ENCODE peak calls at places on chromosomes 3 and 15, in eight cellular contexts. W is mesendoderm, Z is GM23248, F is kidney, A is mammary epithelial cell, N is fibroblast of lung, K is NT2/D1, P is PC-3. L is an unnamed sample.

GRCh38 chr3:176737480-176738147 is 459.7 kb downstream of the TBL1XR1 start:
- DNase-seq in W (no peak), Z (no peak), F (no peak), A (no peak), N (no peak), K (no peak), P (no peak), L (no peak)

GRCh38 chr3:144771401-144771870 is 799.8 kb downstream of the DIPK2A start:
- DNase-seq in W (no peak), Z (peak), F (no peak), A (no peak), N (no peak), K (no peak), P (no peak), L (no peak)

GRCh38 chr15:83178869-83179325 is 28.7 kb downstream of the HDGFL3 start:
- DNase-seq in W (peak), Z (no peak), F (no peak), A (no peak), N (no peak), K (no peak), P (no peak), L (no peak)

GRCh38 chr3:104584702-104585101 is 782.0 kb upstream of the ALCAM start:
- DNase-seq in W (no peak), Z (no peak), F (no peak), A (no peak), N (peak), K (no peak), P (no peak), L (no peak)

GRCh38 chr3:173502983-173503568 is 105.5 kb downstream of the NLGN1 start:
- DNase-seq in W (no peak), Z (peak), F (no peak), A (no peak), N (peak), K (no peak), P (no peak), L (no peak)

GRCh38 chr15:22988811-22989210 is 8.6 kb upstream of the CYFIP1 start:
- DNase-seq in W (peak), Z (no peak), F (no peak), A (no peak), N (no peak), K (no peak), P (no peak), L (no peak)

GRCh38 chr3:123586966-123587365 is 2.1 kb upstream of the HACD2 start:
- DNase-seq in W (peak), Z (peak), F (no peak), A (peak), N (peak), K (no peak), P (no peak), L (no peak)

GRCh38 chr15:63803106-63803886 is 30.5 kb downstream of the HERC1 start:
- DNase-seq in W (no peak), Z (no peak), F (no peak), A (peak), N (peak), K (no peak), P (no peak), L (no peak)

GRCh38 chr3:172087827-172088580 is 48.6 kb downstream of the FNDC3B start:
- DNase-seq in W (no peak), Z (no peak), F (no peak), A (peak), N (peak), K (no peak), P (no peak), L (no peak)

GRCh38 chr3:148379763-148380162 is 317.9 kb upstream of the AGTR1 start:
- DNase-seq in W (peak), Z (peak), F (no peak), A (peak), N (peak), K (peak), P (peak), L (no peak)

GRCh38 chr3:181868576-181868975 is 156.9 kb downstream of the SOX2 start:
- DNase-seq in W (peak), Z (no peak), F (no peak), A (no peak), N (no peak), K (no peak), P (no peak), L (no peak)

GRCh38 chr15:84654689-84655453 is 788 bp upstream of the WDR73 start:
- DNase-seq in W (peak), Z (peak), F (peak), A (peak), N (peak), K (peak), P (peak), L (no peak)

GRCh38 chr3:188316021-188316722 is 162.2 kb downstream of the LPP start:
- DNase-seq in W (no peak), Z (peak), F (no peak), A (no peak), N (no peak), K (no peak), P (no peak), L (no peak)

GRCh38 chr3:11558918-11559815 is 84.5 kb downstream of the VGLL4 start:
- DNase-seq in W (no peak), Z (no peak), F (peak), A (no peak), N (no peak), K (no peak), P (no peak), L (no peak)

GRCh38 chr3:98038876-98039275 is 3.8 kb upstream of the GABRR3 start:
- DNase-seq in W (no peak), Z (no peak), F (no peak), A (no peak), N (no peak), K (no peak), P (no peak), L (no peak)

GRCh38 chr15:63023351-63023945 is 19.1 kb upstream of the TPM1 start:
- DNase-seq in W (no peak), Z (peak), F (no peak), A (peak), N (peak), K (no peak), P (no peak), L (no peak)

GRCh38 chr15:73954188-73955145 is 28.2 kb downstream of the LOXL1 start:
- DNase-seq in W (no peak), Z (no peak), F (peak), A (no peak), N (no peak), K (no peak), P (no peak), L (no peak)

GRCh38 chr3:188468672-188469071 is 314.7 kb downstream of the LPP start:
- DNase-seq in W (no peak), Z (no peak), F (peak), A (no peak), N (peak), K (no peak), P (no peak), L (no peak)

GRCh38 chr3:141231923-141232861 is 567 bp downstream of the PXYLP1 start:
- DNase-seq in W (peak), Z (peak), F (peak), A (peak), N (peak), K (peak), P (peak), L (no peak)

GRCh38 chr15:64947211-64947610 is 35.5 kb downstream of the ANKDD1A start:
- DNase-seq in W (peak), Z (no peak), F (no peak), A (no peak), N (no peak), K (no peak), P (no peak), L (no peak)

GRCh38 chr15:66882251-66883020 is 180.4 kb downstream of the SMAD6 start:
- DNase-seq in W (no peak), Z (peak), F (no peak), A (peak), N (peak), K (no peak), P (peak), L (no peak)

GRCh38 chr3:185824467-185825378 is at the start of gene IGF2BP2:
- DNase-seq in W (peak), Z (peak), F (peak), A (peak), N (peak), K (no peak), P (peak), L (no peak)

GRCh38 chr3:117628896-117629295 is 919.3 kb downstream of the TUSC7 start:
- DNase-seq in W (no peak), Z (peak), F (no peak), A (no peak), N (peak), K (no peak), P (peak), L (no peak)

GRCh38 chr3:13040381-13041074 is 32.7 kb downstream of the IQSEC1 start:
- DNase-seq in W (peak), Z (peak), F (peak), A (no peak), N (no peak), K (peak), P (no peak), L (no peak)

GRCh38 chr15:93121994-93122910 is 33.2 kb upstream of the RGMA start:
- DNase-seq in W (no peak), Z (peak), F (no peak), A (no peak), N (no peak), K (no peak), P (no peak), L (no peak)

GRCh38 chr3:107910713-107911259 is 180.0 kb downstream of the CD47 start:
- DNase-seq in W (no peak), Z (no peak), F (no peak), A (no peak), N (no peak), K (no peak), P (no peak), L (no peak)

GRCh38 chr3:181948286-181948685 is 236.6 kb downstream of the SOX2 start:
- DNase-seq in W (peak), Z (no peak), F (no peak), A (peak), N (no peak), K (no peak), P (peak), L (no peak)

GRCh38 chr15:75455424-75455981 is 4.0 kb upstream of the SIN3A start:
- DNase-seq in W (peak), Z (peak), F (peak), A (peak), N (peak), K (no peak), P (peak), L (no peak)

GRCh38 chr3:165697910-165698309 is 139.3 kb downstream of the BCHE start:
- DNase-seq in W (no peak), Z (no peak), F (no peak), A (no peak), N (no peak), K (no peak), P (no peak), L (no peak)
- H3K9ac ChIP-seq in W (no peak), Z (no peak), F (no peak), A (no peak), N (no peak), K (no peak), P (no peak), L (no peak)

GRCh38 chr3:197789309-197789708 is 1.7 kb upstream of the LRCH3 start:
- DNase-seq in W (no peak), Z (no peak), F (no peak), A (no peak), N (no peak), K (no peak), P (peak), L (no peak)

GRCh38 chr3:197793246-197793645 is 2.2 kb downstream of the LRCH3 start:
- DNase-seq in W (peak), Z (peak), F (no peak), A (peak), N (peak), K (no peak), P (peak), L (peak)

GRCh38 chr3:197792019-197792647 is 1.1 kb downstream of the LRCH3 start:
- DNase-seq in W (peak), Z (peak), F (no peak), A (no peak), N (peak), K (no peak), P (peak), L (no peak)

GRCh38 chr3:197790033-197790432 is 1.0 kb upstream of the LRCH3 start:
- DNase-seq in W (no peak), Z (no peak), F (no peak), A (no peak), N (no peak), K (no peak), P (no peak), L (no peak)

DNA sequence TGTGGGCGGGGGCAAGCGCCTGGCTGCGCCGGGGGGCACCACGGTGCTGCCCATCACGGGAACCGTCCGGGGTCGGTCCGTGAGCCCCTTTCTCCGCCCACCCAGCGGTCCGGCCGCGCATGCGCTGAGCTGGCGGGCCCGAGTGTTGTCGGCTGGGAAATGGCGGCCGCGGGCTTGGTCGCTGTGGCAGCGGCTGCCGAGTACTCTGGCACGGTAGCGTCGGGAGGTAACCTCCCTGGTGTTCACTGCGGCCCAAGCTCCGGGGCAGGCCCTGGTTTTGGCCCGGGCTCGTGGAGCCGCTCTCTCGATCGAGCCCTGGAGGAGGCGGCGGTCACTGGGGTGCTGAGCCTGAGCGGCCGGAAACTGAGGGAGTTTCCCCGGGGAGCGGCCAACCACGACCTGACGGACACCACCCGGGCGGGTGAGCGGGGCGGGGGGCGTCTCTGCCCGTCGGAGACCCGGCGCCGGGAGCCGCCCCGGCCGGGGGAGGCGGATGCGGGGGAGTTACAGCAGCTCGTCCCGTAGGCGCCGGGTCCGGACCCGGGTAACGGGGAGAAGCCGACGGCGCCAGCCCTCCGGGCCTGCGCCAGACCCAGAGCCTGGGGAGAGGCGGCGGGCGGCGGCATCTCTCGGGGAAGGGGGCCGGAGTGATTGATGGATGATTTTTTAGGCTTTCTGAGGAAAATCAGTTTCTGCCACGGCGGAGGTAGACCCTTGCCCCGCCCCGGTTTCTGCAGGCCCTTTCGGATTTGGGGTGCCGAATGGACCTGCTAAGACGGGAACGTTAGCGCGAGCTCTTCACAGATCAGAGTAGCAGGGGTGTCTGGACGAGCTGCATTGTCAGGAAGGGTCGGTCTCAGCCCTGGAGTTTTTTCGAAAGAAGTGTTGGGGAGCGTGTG is at the start of gene LRCH3:
- DNase-seq in W (peak), Z (peak), F (peak), A (peak), N (peak), K (peak), P (peak), L (no peak)
- H3K9ac ChIP-seq in W (peak), Z (peak), F (peak), A (peak), N (peak), K (peak), P (peak), L (peak)

GRCh38 chr15:50137893-50138292 is 18.9 kb upstream of the ATP8B4 start:
- DNase-seq in W (no peak), Z (peak), F (no peak), A (no peak), N (no peak), K (no peak), P (no peak), L (no peak)
- H3K9ac ChIP-seq in W (no peak), Z (peak), F (no peak), A (no peak), N (peak), K (no peak), P (peak), L (no peak)

DNA sequence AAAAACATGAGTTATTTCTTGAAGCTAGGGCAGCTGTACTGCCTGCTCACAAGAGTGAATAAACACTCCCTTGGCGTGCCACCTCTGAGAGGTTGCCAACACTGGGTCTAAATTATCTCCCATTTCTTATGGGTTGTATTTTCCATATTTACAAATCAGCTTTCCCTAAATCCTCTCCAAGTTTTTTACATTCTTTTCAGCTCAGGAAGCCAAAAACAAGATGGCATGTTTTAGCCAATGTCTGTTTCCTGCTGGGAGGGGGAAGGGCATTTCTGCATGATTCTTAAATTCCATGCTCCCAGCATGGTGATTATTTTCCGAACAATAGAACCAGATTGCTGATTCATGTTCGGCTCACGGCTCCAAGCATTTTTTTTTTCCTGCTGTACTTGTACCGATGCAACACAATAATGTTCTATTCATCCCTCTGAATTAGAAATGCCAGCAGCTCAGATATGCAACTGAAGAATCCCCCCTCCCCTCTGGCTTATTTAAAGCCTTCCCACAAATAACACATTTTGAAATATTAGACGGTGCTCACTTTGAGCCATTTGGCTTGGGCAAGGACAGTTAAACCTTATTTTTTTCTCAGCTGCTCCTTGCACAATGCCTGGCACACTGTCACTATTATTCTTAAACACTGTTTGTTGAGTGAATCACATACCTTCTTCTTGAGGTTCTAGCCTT is 252.5 kb downstream of the THRB start:
- DNase-seq in W (peak), Z (peak), F (no peak), A (peak), N (peak), K (peak), P (peak), L (no peak)
- H3K9ac ChIP-seq in W (no peak), Z (peak), F (no peak), A (no peak), N (no peak), K (no peak), P (peak), L (no peak)